ENCODE peak calls at places on chromosomes 11 and 22, in eight cellular contexts. Q is stimulated activated CD4-positive, alpha-beta T cell treated with anti-CD3 and anti-CD28 coated beads, Interleukin-4, amount 100 ng/mL, for 48 hours; Z is activated T-cell treated with anti-CD3 and anti-CD28 coated beads for 1 hour; W is pancreas; D is mesothelial cell of epicardium; B is spleen; S is OCI-M1; O is NCI-H1930. H is an unnamed sample.

GRCh38 chr11:57977709-57978108 is 46.0 kb upstream of the OR9Q1 start:
- DNase-seq in Q (no peak), Z (no peak), W (peak; percentile 13), D (no peak), B (no peak), S (no peak), O (no peak), H (no peak)

GRCh38 chr11:133966924-133967598 is 10.3 kb upstream of the IGSF9B start:
- DNase-seq in Q (peak; percentile 65), Z (peak; percentile 63), W (peak; percentile 27), D (no peak), B (peak; percentile 89), S (no peak), O (no peak), H (no peak)

GRCh38 chr11:117866526-117866925 is 9.9 kb downstream of the FXYD6 start:
- DNase-seq in Q (no peak), Z (no peak), W (no peak), D (peak; percentile 25), B (no peak), S (no peak), O (no peak), H (no peak)

GRCh38 chr11:129853508-129854228 is 38.0 kb downstream of the TMEM45B start:
- DNase-seq in Q (peak; percentile 17), Z (peak; percentile 61), W (peak; percentile 70), D (peak; percentile 74), B (no peak), S (no peak), O (peak; percentile 11), H (no peak)

GRCh38 chr22:48167238-48167637 is 1404.8 kb downstream of the TBC1D22A start:
- DNase-seq in Q (no peak), Z (no peak), W (no peak), D (no peak), B (no peak), S (no peak), O (no peak), H (no peak)

GRCh38 chr11:96390403-96390830 is 604 bp downstream of the JRKL start:
- DNase-seq in Q (no peak), Z (no peak), W (no peak), D (no peak), B (no peak), S (no peak), O (no peak), H (no peak)

GRCh38 chr11:61812736-61813411 is 3.9 kb downstream of the FADS1 start:
- DNase-seq in Q (no peak), Z (no peak), W (no peak), D (no peak), B (peak; percentile 41), S (no peak), O (no peak), H (no peak)

GRCh38 chr11:83051760-83052671 is 19.7 kb downstream of the RAB30 start:
- DNase-seq in Q (no peak), Z (no peak), W (peak; percentile 52), D (no peak), B (no peak), S (no peak), O (no peak), H (peak; percentile 97)

GRCh38 chr11:27427183-27427980 is 45.2 kb downstream of the LGR4 start:
- DNase-seq in Q (no peak), Z (no peak), W (peak; percentile 58), D (no peak), B (no peak), S (no peak), O (no peak), H (no peak)

GRCh38 chr22:44025171-44026065 is 1.3 kb downstream of the PARVB start:
- DNase-seq in Q (no peak), Z (no peak), W (no peak), D (no peak), B (peak; percentile 88), S (peak; percentile 85), O (no peak), H (no peak)

GRCh38 chr11:111081021-111081511 is 164.5 kb upstream of the POU2AF2 start:
- DNase-seq in Q (no peak), Z (no peak), W (no peak), D (no peak), B (no peak), S (no peak), O (peak; percentile 39), H (no peak)

GRCh38 chr22:17114958-17115235 is 6.3 kb downstream of the TMEM121B start:
- DNase-seq in Q (no peak), Z (no peak), W (no peak), D (no peak), B (peak; percentile 41), S (no peak), O (no peak), H (no peak)

GRCh38 chr11:130769782-130770565 is 146.3 kb downstream of the SNX19 start:
- DNase-seq in Q (no peak), Z (no peak), W (no peak), D (no peak), B (no peak), S (no peak), O (no peak), H (no peak)

GRCh38 chr11:12958984-12959383 is 50.1 kb upstream of the RASSF10 start:
- DNase-seq in Q (no peak), Z (no peak), W (no peak), D (no peak), B (no peak), S (no peak), O (no peak), H (no peak)

GRCh38 chr11:40338739-40339138 is 1120.7 kb downstream of the LRRC4C start:
- DNase-seq in Q (no peak), Z (no peak), W (no peak), D (no peak), B (no peak), S (no peak), O (no peak), H (peak; percentile 31)

GRCh38 chr11:12888525-12889158 is 120.5 kb upstream of the RASSF10 start:
- DNase-seq in Q (peak; percentile 43), Z (peak; percentile 64), W (peak; percentile 70), D (peak; percentile 85), B (peak; percentile 78), S (peak; percentile 85), O (peak; percentile 70), H (peak; percentile 46)

GRCh38 chr22:16965560-16965959 is 42.5 kb downstream of the GAB4 start:
- DNase-seq in Q (no peak), Z (no peak), W (no peak), D (peak; percentile 19), B (no peak), S (no peak), O (no peak), H (no peak)

GRCh38 chr11:45665206-45665932 is at the start of gene CHST1:
- DNase-seq in Q (no peak), Z (no peak), W (peak; percentile 53), D (peak; percentile 50), B (peak; percentile 74), S (no peak), O (peak; percentile 19), H (no peak)

GRCh38 chr11:123587559-123587958 is 66.9 kb downstream of the SCN3B start:
- DNase-seq in Q (no peak), Z (no peak), W (no peak), D (no peak), B (no peak), S (no peak), O (no peak), H (no peak)

H was measured in BJ.